ENCODE peak calls at places on chromosomes 16 and 17, in seven cellular contexts. A is mesendoderm, R is mesenchymal stem cell, M is IMR-90, O is trophoblast cell, W is H1, S is H9. L is an unnamed sample.

GRCh38 chr16:78862022-78862421 is 738.5 kb downstream of the MAF start:
- DNase-seq in A (no peak), R (no peak), M (no peak), O (no peak), W (no peak), S (no peak), L (no peak)

GRCh38 chr16:82425661-82426060 is 201.1 kb upstream of the CDH13 start:
- DNase-seq in A (no peak), R (no peak), M (no peak), O (no peak), W (no peak), S (no peak), L (no peak)

GRCh38 chr17:74296548-74296936 is 22.5 kb downstream of the DNAI2 start:
- DNase-seq in A (peak), R (peak), M (peak), O (peak), W (peak), S (peak), L (peak)

GRCh38 chr16:55492756-55493380 is 13.9 kb downstream of the MMP2 start:
- DNase-seq in A (no peak), R (no peak), M (no peak), O (no peak), W (peak), S (no peak), L (no peak)

GRCh38 chr16:13997933-13998332 is 73.2 kb upstream of the MRTFB start:
- DNase-seq in A (no peak), R (no peak), M (no peak), O (no peak), W (no peak), S (no peak), L (no peak)

GRCh38 chr16:30949655-30950515 is 1.0 kb downstream of the ORAI3 start:
- DNase-seq in A (peak), R (peak), M (peak), O (peak), W (peak), S (peak), L (no peak)

GRCh38 chr16:660459-661183 is 7.3 kb upstream of the RHOT2 start:
- DNase-seq in A (peak), R (peak), M (peak), O (peak), W (peak), S (peak), L (peak)

GRCh38 chr17:47063475-47063874 is 84.4 kb upstream of the RPRML start:
- DNase-seq in A (no peak), R (no peak), M (no peak), O (no peak), W (no peak), S (no peak), L (no peak)

GRCh38 chr17:38444151-38444550 is 15.9 kb downstream of the ARHGAP23 start:
- DNase-seq in A (peak), R (peak), M (peak), O (peak), W (peak), S (peak), L (no peak)

GRCh38 chr17:2724783-2725164 is 13.2 kb upstream of the CLUH start:
- DNase-seq in A (peak), R (peak), M (peak), O (peak), W (peak), S (peak), L (peak)

GRCh38 chr16:19833176-19833575 is 51.5 kb downstream of the GPRC5B start:
- DNase-seq in A (no peak), R (no peak), M (no peak), O (no peak), W (no peak), S (no peak), L (no peak)

GRCh38 chr17:19470529-19471261 is 59.7 kb downstream of the RNF112 start:
- DNase-seq in A (no peak), R (no peak), M (peak), O (no peak), W (peak), S (peak), L (no peak)

GRCh38 chr17:17810374-17811248 is 26.2 kb downstream of the SREBF1 start:
- DNase-seq in A (peak), R (peak), M (no peak), O (peak), W (peak), S (peak), L (no peak)

GRCh38 chr17:73430848-73431247 is 119.0 kb upstream of the CDC42EP4 start:
- DNase-seq in A (no peak), R (peak), M (no peak), O (peak), W (no peak), S (peak), L (no peak)

GRCh38 chr16:51129105-51129504 is 22.0 kb downstream of the SALL1 start:
- DNase-seq in A (peak), R (no peak), M (peak), O (no peak), W (peak), S (no peak), L (no peak)

GRCh38 chr17:45129426-45129939 is 2.8 kb downstream of the PLCD3 start:
- DNase-seq in A (peak), R (peak), M (no peak), O (peak), W (no peak), S (no peak), L (no peak)

GRCh38 chr16:47774661-47775060 is 313.5 kb downstream of the PHKB start:
- DNase-seq in A (peak), R (peak), M (peak), O (no peak), W (peak), S (peak), L (no peak)

GRCh38 chr16:88061346-88062110 is 110.3 kb downstream of the BANP start:
- DNase-seq in A (no peak), R (no peak), M (no peak), O (no peak), W (no peak), S (no peak), L (no peak)

GRCh38 chr17:19003966-19004600 is 481 bp downstream of the FAM83G start:
- DNase-seq in A (peak), R (peak), M (peak), O (peak), W (peak), S (peak), L (peak)

GRCh38 chr17:83203073-83203471 is 123.7 kb downstream of the METRNL start:
- DNase-seq in A (no peak), R (peak), M (peak), O (peak), W (no peak), S (no peak), L (no peak)

GRCh38 chr17:38703742-38704644 is 1.1 kb upstream of the MLLT6 start:
- DNase-seq in A (peak), R (peak), M (no peak), O (peak), W (peak), S (peak), L (peak)

GRCh38 chr16:14097182-14097951 is 26.2 kb downstream of the MRTFB start:
- DNase-seq in A (no peak), R (peak), M (no peak), O (peak), W (no peak), S (no peak), L (peak)

GRCh38 chr17:45227631-45228120 is 6.0 kb downstream of the FMNL1 start:
- DNase-seq in A (no peak), R (no peak), M (no peak), O (no peak), W (no peak), S (no peak), L (no peak)

GRCh38 chr17:204427-205175 is 23.2 kb upstream of the DOC2B start:
- DNase-seq in A (no peak), R (no peak), M (no peak), O (no peak), W (no peak), S (no peak), L (no peak)

GRCh38 chr16:85151603-85152413 is 39.5 kb upstream of the CIBAR2 start:
- DNase-seq in A (peak), R (peak), M (peak), O (no peak), W (no peak), S (no peak), L (no peak)

GRCh38 chr16:50323335-50324011 is 45.3 kb downstream of the BRD7 start:
- DNase-seq in A (peak), R (peak), M (peak), O (peak), W (no peak), S (no peak), L (no peak)

GRCh38 chr16:87002717-87003413 is 314.3 kb downstream of the C16orf95 start:
- DNase-seq in A (no peak), R (peak), M (peak), O (no peak), W (no peak), S (peak), L (no peak)

GRCh38 chr16:83305092-83305491 is 502.7 kb upstream of the HSBP1 start:
- DNase-seq in A (no peak), R (peak), M (peak), O (no peak), W (no peak), S (no peak), L (no peak)

GRCh38 chr17:19249681-19250080 is 12.5 kb downstream of the EPN2 start:
- DNase-seq in A (no peak), R (peak), M (no peak), O (no peak), W (no peak), S (no peak), L (no peak)

GRCh38 chr16:2082171-2082982 is 34.6 kb downstream of the TSC2 start:
- DNase-seq in A (no peak), R (no peak), M (peak), O (no peak), W (no peak), S (no peak), L (no peak)

GRCh38 chr17:45260204-45260783 is 1.6 kb downstream of the SPATA32 start:
- DNase-seq in A (no peak), R (no peak), M (no peak), O (no peak), W (no peak), S (no peak), L (no peak)

GRCh38 chr17:63967953-63968352 is 4.8 kb downstream of the SCN4A start:
- DNase-seq in A (no peak), R (no peak), M (peak), O (peak), W (no peak), S (no peak), L (no peak)

GRCh38 chr16:2152695-2153506 is 2.7 kb upstream of the TRAF7 start:
- DNase-seq in A (peak), R (no peak), M (no peak), O (no peak), W (no peak), S (no peak), L (no peak)

GRCh38 chr17:75075597-75076253 is 12.0 kb upstream of the SLC16A5 start:
- DNase-seq in A (no peak), R (no peak), M (no peak), O (no peak), W (no peak), S (no peak), L (no peak)

GRCh38 chr17:41049110-41049509 is 2.0 kb upstream of the KRTAP2-1 start:
- DNase-seq in A (no peak), R (peak), M (peak), O (peak), W (no peak), S (no peak), L (no peak)

GRCh38 chr16:52618753-52619497 is 72.0 kb upstream of the TOX3 start:
- DNase-seq in A (no peak), R (no peak), M (no peak), O (no peak), W (no peak), S (no peak), L (no peak)

GRCh38 chr16:30615358-30616076 is 5.3 kb upstream of the ZNF689 start:
- DNase-seq in A (peak), R (peak), M (peak), O (peak), W (peak), S (peak), L (peak)

GRCh38 chr16:78396046-78396445 is 296.6 kb downstream of the WWOX start:
- DNase-seq in A (no peak), R (no peak), M (no peak), O (peak), W (no peak), S (no peak), L (no peak)

GRCh38 chr17:77432791-77433190 is 292.0 kb downstream of the SEC14L1 start:
- DNase-seq in A (peak), R (no peak), M (no peak), O (no peak), W (no peak), S (no peak), L (no peak)

DNA sequence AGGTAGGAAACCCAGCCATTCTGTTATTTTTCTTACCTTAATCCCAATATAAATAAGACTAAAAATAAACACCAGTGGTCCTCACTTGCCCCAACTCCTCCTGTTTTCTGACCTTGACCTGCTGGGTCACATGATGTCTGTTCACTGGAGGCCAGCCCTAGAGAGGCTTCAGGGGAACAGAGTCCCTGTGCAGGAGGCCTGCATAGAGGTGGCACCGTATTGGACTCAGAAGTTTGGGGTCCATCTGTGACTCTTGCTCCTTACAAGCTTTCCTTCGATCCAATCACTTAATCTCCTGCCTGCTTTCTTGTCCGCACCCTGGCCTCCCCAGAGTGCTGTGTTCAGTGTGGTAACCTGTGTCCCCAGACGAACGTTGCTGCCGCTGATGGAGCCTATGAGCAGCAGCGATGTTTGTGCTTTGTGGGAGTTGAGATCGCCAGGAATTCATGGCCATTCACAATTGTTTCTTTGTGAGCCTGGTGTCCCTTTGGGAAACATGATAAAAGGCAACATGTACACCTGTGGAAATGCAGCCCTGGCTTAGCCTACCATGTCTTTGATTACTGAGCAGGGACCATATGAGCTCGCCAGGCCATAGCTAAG is 4.7 kb downstream of the IGSF6 start:
- DNase-seq in A (no peak), R (no peak), M (no peak), O (no peak), W (no peak), S (no peak), L (no peak)
- H3K18ac ChIP-seq in A (no peak), R (peak), M (no peak), O (no peak), W (no peak), S (no peak), L (no peak)

GRCh38 chr17:32916134-32916533 is 11.8 kb upstream of the TMEM98 start:
- DNase-seq in A (no peak), R (no peak), M (no peak), O (no peak), W (no peak), S (no peak), L (no peak)
- H3K23ac ChIP-seq in A (no peak), R (no peak), M (no peak), O (no peak), W (no peak), S (no peak), L (no peak)

GRCh38 chr17:81286491-81287145 is 8.5 kb downstream of the SLC38A10 start:
- DNase-seq in A (no peak), R (no peak), M (no peak), O (no peak), W (no peak), S (no peak), L (no peak)
- H3K18ac ChIP-seq in A (no peak), R (no peak), M (no peak), O (no peak), W (no peak), S (no peak), L (no peak)

DNA sequence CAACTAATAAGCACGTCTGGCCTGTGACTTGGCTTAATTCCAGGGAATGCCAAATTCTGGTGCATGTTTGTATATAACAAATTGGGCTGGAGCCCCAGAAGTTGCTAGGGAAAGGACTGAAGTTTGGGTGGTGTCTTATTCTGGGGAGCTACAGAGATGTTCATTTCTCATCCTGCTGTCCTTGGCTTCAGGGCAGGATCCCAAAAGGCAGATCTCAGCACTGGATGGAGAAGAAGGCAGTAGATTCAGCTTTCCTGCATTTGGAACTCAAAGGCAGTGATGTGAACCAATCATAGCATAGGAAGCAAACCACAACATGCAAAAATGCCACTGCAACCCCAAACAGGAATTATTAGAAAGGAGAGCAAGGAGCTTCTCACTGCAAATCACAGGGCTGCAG is 184.2 kb downstream of the HS3ST3A1 start:
- DNase-seq in A (no peak), R (no peak), M (no peak), O (no peak), W (no peak), S (no peak), L (no peak)
- H3K23ac ChIP-seq in A (no peak), R (no peak), M (peak), O (no peak), W (no peak), S (no peak), L (no peak)

DNA sequence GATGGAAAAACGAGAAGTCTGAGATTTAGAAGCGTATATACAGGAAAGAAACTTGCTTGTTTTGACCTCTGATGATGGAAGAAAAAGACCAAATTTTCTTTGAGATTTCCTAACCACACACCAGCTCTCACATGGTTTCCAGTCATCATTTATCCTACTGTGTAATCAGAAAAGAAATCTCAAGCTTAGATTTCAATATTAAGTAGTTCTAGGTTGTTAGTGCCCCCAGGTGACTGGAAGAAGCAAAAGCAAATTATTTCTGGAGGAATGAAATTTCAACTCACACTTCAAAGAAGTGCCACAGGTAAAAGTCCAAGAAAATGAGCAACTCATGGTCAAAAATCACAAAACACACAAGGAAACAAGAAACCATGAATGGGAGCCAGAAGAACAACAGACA is 51.8 kb upstream of the KDM6B start:
- DNase-seq in A (no peak), R (peak), M (peak), O (no peak), W (no peak), S (no peak), L (no peak)
- H3K18ac ChIP-seq in A (no peak), R (no peak), M (no peak), O (no peak), W (no peak), S (no peak), L (no peak)

DNA sequence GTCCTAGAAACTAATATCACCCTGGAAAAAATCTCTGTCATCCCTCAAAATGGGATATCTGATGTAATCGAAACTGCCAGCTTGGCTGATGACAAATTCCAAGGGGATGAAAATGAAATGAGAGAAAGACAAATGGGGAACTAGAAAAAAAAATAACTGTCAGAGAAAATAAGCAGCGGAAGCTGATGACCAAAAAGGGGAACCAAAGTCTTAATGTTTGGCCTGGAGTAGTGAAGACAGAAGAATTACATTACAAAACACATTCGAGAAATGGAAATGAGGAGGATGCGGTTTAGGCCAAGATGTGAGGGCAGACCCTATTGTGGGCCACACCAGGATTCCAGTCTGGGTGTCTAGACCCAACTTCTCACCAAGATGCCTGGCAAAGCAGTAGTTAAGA is 12.5 kb upstream of the CCL2 start:
- DNase-seq in A (no peak), R (no peak), M (no peak), O (peak), W (no peak), S (no peak), L (no peak)
- H3K23ac ChIP-seq in A (no peak), R (no peak), M (no peak), O (no peak), W (no peak), S (no peak), L (no peak)

GRCh38 chr17:66619196-66619595 is 215.7 kb upstream of the CACNG5 start:
- DNase-seq in A (no peak), R (no peak), M (no peak), O (no peak), W (no peak), S (no peak), L (no peak)
- H3K18ac ChIP-seq in A (no peak), R (no peak), M (no peak), O (no peak), W (no peak), S (no peak), L (no peak)

DNA sequence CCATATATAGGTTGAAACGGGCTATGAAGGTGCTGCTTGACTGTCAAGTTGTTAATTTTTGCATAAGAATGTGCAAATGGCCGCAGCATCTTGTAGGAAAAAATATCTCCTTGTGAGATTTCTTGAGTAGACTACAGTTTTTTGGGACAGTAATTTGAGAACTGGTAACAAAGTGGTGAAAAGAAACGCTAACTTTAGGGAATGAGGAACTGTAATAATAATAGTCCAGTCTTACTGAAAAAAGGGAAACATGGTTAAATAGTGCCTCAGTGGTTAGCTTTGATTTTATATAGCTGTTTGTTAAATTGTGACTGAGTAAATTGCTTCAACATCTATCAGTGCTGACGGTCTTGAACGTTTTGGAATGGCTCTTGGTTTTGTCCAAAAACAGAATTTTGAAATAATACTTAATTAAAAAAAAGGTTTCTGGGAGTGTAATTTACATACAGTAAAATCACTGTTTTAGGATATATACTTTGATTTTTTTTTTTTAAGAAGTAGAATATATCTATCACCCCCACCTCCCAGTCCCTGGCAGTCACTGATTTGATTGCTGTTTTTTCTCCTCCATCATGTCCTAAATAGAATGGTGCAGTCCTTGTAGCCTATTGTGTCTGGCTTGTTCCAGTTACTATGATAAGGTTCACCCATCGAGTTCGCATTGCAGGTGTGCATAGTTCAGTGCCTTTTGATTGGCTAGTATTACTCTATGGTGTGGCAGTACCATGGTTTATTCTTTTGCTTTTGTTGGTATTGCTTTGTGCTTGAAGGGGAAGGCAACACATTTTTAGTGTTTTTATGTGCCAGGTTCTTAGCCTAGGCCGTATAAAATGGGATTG is 2.8 kb downstream of the HAPSTR1 start:
- DNase-seq in A (no peak), R (no peak), M (no peak), O (no peak), W (no peak), S (no peak), L (no peak)
- H3K23ac ChIP-seq in A (no peak), R (no peak), M (peak), O (no peak), W (no peak), S (no peak), L (no peak)